ENCODE peak calls at places on chromosomes 16 and 17, in seven cellular contexts. One of them, this sample, is unnamed.

GRCh38 chr17:81814748-81815645 is 11.0 kb downstream of the GCGR start:
- DNase-seq in transverse colon: no peak
- DNase-seq in IMR-90: no peak
- DNase-seq in heart left ventricle: no peak
- DNase-seq in ovary: no peak
- DNase-seq in adrenal gland: no peak
- DNase-seq in spleen: no peak
- DNase-seq in this sample: no peak

GRCh38 chr16:85421338-85422123 is 191.6 kb upstream of the GSE1 start:
- DNase-seq in transverse colon: no peak
- DNase-seq in IMR-90: no peak
- DNase-seq in heart left ventricle: peak; percentile 14
- DNase-seq in ovary: peak; percentile 10
- DNase-seq in adrenal gland: no peak
- DNase-seq in spleen: peak; percentile 60
- DNase-seq in this sample: no peak

GRCh38 chr16:11985250-11985649 is 8.7 kb downstream of the SNX29 start:
- DNase-seq in transverse colon: no peak
- DNase-seq in IMR-90: no peak
- DNase-seq in heart left ventricle: no peak
- DNase-seq in ovary: no peak
- DNase-seq in adrenal gland: no peak
- DNase-seq in spleen: no peak
- DNase-seq in this sample: no peak

GRCh38 chr16:15494231-15494630 is 59.8 kb downstream of the BMERB1 start:
- DNase-seq in transverse colon: no peak
- DNase-seq in IMR-90: peak; percentile 56
- DNase-seq in heart left ventricle: no peak
- DNase-seq in ovary: no peak
- DNase-seq in adrenal gland: no peak
- DNase-seq in spleen: no peak
- DNase-seq in this sample: no peak

GRCh38 chr16:57600048-57600835 is 28.2 kb upstream of the ADGRG1 start:
- DNase-seq in transverse colon: peak; percentile 75
- DNase-seq in IMR-90: peak; percentile 32
- DNase-seq in heart left ventricle: peak; percentile 49
- DNase-seq in ovary: no peak
- DNase-seq in adrenal gland: peak; percentile 77
- DNase-seq in spleen: peak; percentile 87
- DNase-seq in this sample: peak; percentile 17

GRCh38 chr17:29048440-29049360 is 5.8 kb downstream of the PIPOX start:
- DNase-seq in transverse colon: no peak
- DNase-seq in IMR-90: peak; percentile 32
- DNase-seq in heart left ventricle: no peak
- DNase-seq in ovary: no peak
- DNase-seq in adrenal gland: no peak
- DNase-seq in spleen: no peak
- DNase-seq in this sample: no peak

GRCh38 chr16:10040136-10041080 is 141.8 kb downstream of the GRIN2A start:
- DNase-seq in transverse colon: no peak
- DNase-seq in IMR-90: no peak
- DNase-seq in heart left ventricle: no peak
- DNase-seq in ovary: no peak
- DNase-seq in adrenal gland: no peak
- DNase-seq in spleen: no peak
- DNase-seq in this sample: no peak

GRCh38 chr17:32558997-32559650 is 72.3 kb downstream of the CDK5R1 start:
- DNase-seq in transverse colon: no peak
- DNase-seq in IMR-90: no peak
- DNase-seq in heart left ventricle: no peak
- DNase-seq in ovary: no peak
- DNase-seq in adrenal gland: no peak
- DNase-seq in spleen: no peak
- DNase-seq in this sample: no peak

DNA sequence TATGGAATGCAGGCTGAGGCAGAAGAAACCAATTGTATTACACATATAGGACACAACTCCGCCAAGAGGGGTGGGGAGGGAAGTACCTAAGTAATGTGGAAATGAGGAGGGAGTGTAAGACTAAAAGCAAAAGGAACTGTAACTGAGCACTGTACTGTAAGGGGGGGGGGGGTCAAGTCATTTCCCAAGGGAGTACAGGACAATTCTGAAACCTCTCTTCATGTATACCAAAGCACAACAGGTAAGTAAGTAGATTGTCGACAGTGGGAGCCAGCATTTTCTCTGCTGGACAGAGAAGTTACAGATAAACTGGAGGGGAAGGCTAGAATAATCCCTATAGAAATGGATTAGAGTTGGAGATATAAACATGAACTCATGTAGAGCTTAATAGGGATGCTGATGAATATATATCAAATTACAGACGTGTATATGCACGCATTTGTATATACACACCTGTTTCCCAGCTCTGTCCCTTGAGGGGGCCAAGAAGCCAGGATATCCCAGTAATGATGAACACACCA is 6.4 kb downstream of the USP22 start:
- DNase-seq in transverse colon: no peak
- DNase-seq in IMR-90: peak; percentile 44
- DNase-seq in heart left ventricle: no peak
- DNase-seq in ovary: no peak
- DNase-seq in adrenal gland: no peak
- DNase-seq in spleen: no peak
- DNase-seq in this sample: peak; percentile 25
- H3K4me3 ChIP-seq in transverse colon: no peak overlapping the region
- H3K4me3 ChIP-seq in IMR-90: no peak overlapping the region
- H3K4me3 ChIP-seq in heart left ventricle: no peak overlapping the region
- H3K4me3 ChIP-seq in ovary: no peak overlapping the region
- H3K4me3 ChIP-seq in adrenal gland: no peak overlapping the region
- H3K4me3 ChIP-seq in spleen: no peak overlapping the region
- H3K4me3 ChIP-seq in this sample: no peak overlapping the region

DNA sequence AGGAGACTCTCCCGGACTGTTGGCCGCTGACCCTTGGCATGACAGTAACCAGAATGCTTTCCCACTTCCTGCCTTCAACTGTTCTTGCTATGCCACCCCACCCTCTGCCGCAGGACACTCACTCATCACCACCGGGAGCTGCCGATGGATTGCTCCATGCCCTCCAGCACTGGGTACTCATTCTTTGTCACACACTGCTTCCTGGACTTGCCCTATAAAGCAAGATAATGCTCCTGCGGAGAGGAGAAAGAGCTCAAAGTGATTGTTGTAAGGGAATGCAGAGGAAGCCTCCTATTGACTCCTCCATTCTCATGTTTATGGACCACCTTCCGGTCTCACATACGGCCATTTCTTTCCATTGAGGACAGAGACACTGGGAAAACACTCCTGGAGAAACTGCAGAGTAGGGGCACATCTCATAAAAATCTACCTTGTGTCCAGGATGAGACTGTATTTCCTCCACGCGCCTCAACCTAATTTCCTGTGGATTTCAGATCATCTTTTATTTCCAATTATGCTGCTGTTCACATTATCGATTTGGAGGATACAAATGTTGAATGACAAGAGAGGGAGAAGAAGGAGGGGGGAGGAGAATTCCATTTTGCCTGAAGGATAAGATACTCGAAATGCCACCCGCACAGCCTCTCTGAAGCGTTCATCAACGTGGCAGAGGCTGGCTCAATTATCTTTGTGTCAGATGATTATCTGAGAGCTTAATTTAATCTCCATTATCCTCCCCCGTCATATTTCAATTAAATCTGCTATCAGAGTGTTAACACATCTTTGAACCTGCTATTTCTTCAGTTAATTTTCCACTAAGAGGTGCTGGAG is 486.1 kb upstream of the SALL1 start:
- DNase-seq in transverse colon: no peak
- DNase-seq in IMR-90: no peak
- DNase-seq in heart left ventricle: no peak
- DNase-seq in ovary: no peak
- DNase-seq in adrenal gland: no peak
- DNase-seq in spleen: no peak
- DNase-seq in this sample: no peak
- TF ChIP-seq POLR2A in transverse colon: no peak
- TF ChIP-seq POLR2A in IMR-90: no peak
- TF ChIP-seq POLR2A in heart left ventricle: no peak
- TF ChIP-seq POLR2A in ovary: no peak
- TF ChIP-seq POLR2A in adrenal gland: no peak
- TF ChIP-seq POLR2A in spleen: no peak
- TF ChIP-seq POLR2A in this sample: no peak

GRCh38 chr16:1933097-1933661 is 9.8 kb downstream of the MSRB1 start:
- DNase-seq in transverse colon: no peak
- DNase-seq in IMR-90: no peak
- DNase-seq in heart left ventricle: no peak
- DNase-seq in ovary: no peak
- DNase-seq in adrenal gland: no peak
- DNase-seq in spleen: no peak
- DNase-seq in this sample: no peak

GRCh38 chr16:1929578-1930337 is 11.5 kb upstream of the HS3ST6 start:
- DNase-seq in transverse colon: peak; percentile 93
- DNase-seq in IMR-90: peak; percentile 72
- DNase-seq in heart left ventricle: peak; percentile 92
- DNase-seq in ovary: peak; percentile 83
- DNase-seq in adrenal gland: peak; percentile 91
- DNase-seq in spleen: peak; percentile 99
- DNase-seq in this sample: peak; percentile 81

GRCh38 chr16:1930338-1930720 is 12.1 kb upstream of the HS3ST6 start:
- DNase-seq in transverse colon: no peak
- DNase-seq in IMR-90: no peak
- DNase-seq in heart left ventricle: no peak
- DNase-seq in ovary: no peak
- DNase-seq in adrenal gland: no peak
- DNase-seq in spleen: no peak
- DNase-seq in this sample: no peak

GRCh38 chr16:1929105-1929504 is 10.9 kb upstream of the HS3ST6 start:
- DNase-seq in transverse colon: no peak
- DNase-seq in IMR-90: no peak
- DNase-seq in heart left ventricle: peak; percentile 44
- DNase-seq in ovary: no peak
- DNase-seq in adrenal gland: peak; percentile 46
- DNase-seq in spleen: no peak
- DNase-seq in this sample: no peak

DNA sequence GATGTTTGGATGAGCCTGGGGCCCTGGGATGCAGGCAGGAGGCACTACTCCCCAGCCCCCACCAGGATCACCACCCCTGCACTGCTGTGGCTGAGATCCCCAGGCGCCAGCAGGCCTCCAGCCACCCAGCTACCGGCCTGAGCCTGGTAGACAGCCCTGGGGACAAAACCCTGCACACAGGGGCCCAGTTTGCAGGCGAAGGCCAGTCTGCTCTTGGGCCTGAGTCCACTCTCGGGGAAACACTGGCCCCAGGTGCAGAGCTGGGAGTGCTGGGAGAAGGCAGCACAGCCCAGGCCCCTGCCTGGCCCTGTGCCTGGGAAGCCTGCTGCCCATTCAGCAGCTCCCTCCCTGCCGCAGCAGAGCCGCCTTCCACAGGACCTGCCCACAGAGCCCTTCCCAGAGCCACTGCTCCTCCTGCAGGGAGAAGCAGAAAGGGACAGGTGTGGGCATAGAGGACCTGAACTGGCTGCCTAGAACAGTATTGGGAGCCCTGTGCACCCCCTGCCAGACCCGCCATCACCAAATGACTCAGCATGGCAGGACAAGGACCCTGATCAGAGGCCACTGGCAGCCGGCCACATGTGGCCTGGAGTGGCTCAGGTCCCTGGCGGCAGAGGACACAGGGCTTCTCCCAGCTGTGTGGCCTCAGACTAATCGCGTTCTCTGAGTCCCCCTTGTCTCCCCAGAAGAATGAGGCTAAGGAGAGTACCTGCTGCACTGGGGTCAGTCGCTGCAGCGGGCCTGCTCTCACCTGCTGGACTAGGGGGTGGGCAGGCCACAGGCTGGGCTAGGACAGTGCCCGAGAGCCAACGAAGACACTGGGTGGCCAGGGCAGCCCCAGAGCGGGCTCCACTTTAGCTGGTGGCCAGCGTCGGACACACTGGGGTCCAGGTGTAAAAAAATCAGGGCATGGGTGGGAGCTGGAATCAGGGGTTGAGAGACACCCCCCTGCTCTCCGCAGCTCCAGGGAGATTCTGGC is 10.7 kb downstream of the MSRB1 start:
- DNase-seq in transverse colon: peak; percentile 66
- DNase-seq in IMR-90: no peak
- DNase-seq in heart left ventricle: no peak
- DNase-seq in ovary: no peak
- DNase-seq in adrenal gland: peak; percentile 47
- DNase-seq in spleen: no peak
- DNase-seq in this sample: no peak
- TF ChIP-seq CTCF in transverse colon: peak; percentile 21
- TF ChIP-seq CTCF in IMR-90: peak; percentile 5
- TF ChIP-seq CTCF in heart left ventricle: no peak
- TF ChIP-seq CTCF in ovary: no peak
- TF ChIP-seq CTCF in adrenal gland: no peak
- TF ChIP-seq CTCF in spleen: no peak
- TF ChIP-seq CTCF in this sample: no peak

GRCh38 chr17:38672788-38673713 is 1.7 kb downstream of the EPOP start:
- DNase-seq in transverse colon: no peak
- DNase-seq in IMR-90: no peak
- DNase-seq in heart left ventricle: no peak
- DNase-seq in ovary: no peak
- DNase-seq in adrenal gland: no peak
- DNase-seq in spleen: peak; percentile 76
- DNase-seq in this sample: no peak
- H3K4me3 ChIP-seq in transverse colon: peak overlapping the region; percentile 42
- H3K4me3 ChIP-seq in IMR-90: no peak overlapping the region
- H3K4me3 ChIP-seq in heart left ventricle: peak overlapping the region; percentile 68
- H3K4me3 ChIP-seq in ovary: no peak overlapping the region
- H3K4me3 ChIP-seq in adrenal gland: no peak overlapping the region
- H3K4me3 ChIP-seq in spleen: peak overlapping the region; percentile 54
- H3K4me3 ChIP-seq in this sample: no peak overlapping the region

GRCh38 chr17:1137465-1137894 is 42.3 kb downstream of the ABR start:
- DNase-seq in transverse colon: peak; percentile 79
- DNase-seq in IMR-90: no peak
- DNase-seq in heart left ventricle: no peak
- DNase-seq in ovary: no peak
- DNase-seq in adrenal gland: no peak
- DNase-seq in spleen: no peak
- DNase-seq in this sample: no peak
- TF ChIP-seq POLR2A in transverse colon: no peak
- TF ChIP-seq POLR2A in IMR-90: no peak
- TF ChIP-seq POLR2A in heart left ventricle: no peak
- TF ChIP-seq POLR2A in ovary: no peak
- TF ChIP-seq POLR2A in adrenal gland: no peak
- TF ChIP-seq POLR2A in spleen: no peak
- TF ChIP-seq POLR2A in this sample: no peak

DNA sequence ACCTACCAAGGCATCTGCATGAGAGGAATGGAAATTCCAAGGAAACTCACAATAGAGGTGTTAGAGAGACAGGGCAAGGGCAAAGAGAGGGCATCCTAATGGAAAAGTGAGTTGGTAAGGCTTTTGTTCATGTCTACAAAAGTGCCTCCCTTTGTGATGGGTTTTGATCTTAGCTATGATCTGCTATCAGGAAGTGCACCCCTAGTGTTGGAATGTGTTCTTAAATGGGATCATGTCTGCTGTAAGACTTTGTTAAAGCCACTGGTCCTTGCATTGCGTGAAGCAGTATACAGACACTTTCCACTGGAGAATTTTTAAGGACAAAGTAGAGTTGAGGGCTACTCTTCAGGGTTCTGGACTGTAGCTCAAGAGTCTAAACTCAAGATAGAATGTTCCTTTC is 92.0 kb downstream of the MAP2K6 start:
- DNase-seq in transverse colon: no peak
- DNase-seq in IMR-90: no peak
- DNase-seq in heart left ventricle: no peak
- DNase-seq in ovary: no peak
- DNase-seq in adrenal gland: no peak
- DNase-seq in spleen: no peak
- DNase-seq in this sample: no peak
- TF ChIP-seq CTCF in transverse colon: peak; percentile 22
- TF ChIP-seq CTCF in IMR-90: peak; percentile 6
- TF ChIP-seq CTCF in heart left ventricle: no peak
- TF ChIP-seq CTCF in ovary: no peak
- TF ChIP-seq CTCF in adrenal gland: peak; percentile 24
- TF ChIP-seq CTCF in spleen: no peak
- TF ChIP-seq CTCF in this sample: no peak

This sample was measured in lower leg skin.